ENCODE peak calls at places on chromosomes 5 and 9, in six cellular contexts. F is IMR-90, X is H9, A is neuronal stem cell, U is H1, L is mesenchymal stem cell. H is an unnamed sample.

GRCh38 chr5:153402550-153402949 is 87.9 kb upstream of the GRIA1 start:
- DNase-seq in U (no peak), A (no peak), L (peak; percentile 41), X (no peak), F (no peak), H (no peak)

GRCh38 chr9:136587145-136587943 is 41.5 kb upstream of the NOTCH1 start:
- DNase-seq in U (no peak), F (peak; percentile 48), A (no peak), L (peak; percentile 80), X (peak; percentile 87), H (peak; percentile 83)

GRCh38 chr5:160165137-160166068 is 46.2 kb upstream of the PWWP2A start:
- DNase-seq in X (peak; percentile 93), L (peak; percentile 100), A (peak; percentile 37), F (peak; percentile 98), U (no peak), H (peak; percentile 93)

GRCh38 chr9:137055385-137056364 is 1.8 kb upstream of the ENTPD2 start:
- DNase-seq in L (no peak), X (no peak), F (peak; percentile 41), A (no peak), U (no peak), H (no peak)

GRCh38 chr5:73564644-73565165 is 734 bp downstream of the ANKRA2 start:
- DNase-seq in U (no peak), F (no peak), A (no peak), L (no peak), X (no peak), H (peak; percentile 2)

GRCh38 chr9:2496160-2496559 is 125.4 kb upstream of the VLDLR start:
- DNase-seq in F (no peak), U (no peak), L (no peak), A (no peak), X (no peak), H (no peak)

GRCh38 chr5:4113426-4113825 is 517.8 kb downstream of the IRX1 start:
- DNase-seq in X (no peak), U (no peak), F (no peak), A (no peak), L (no peak), H (no peak)

GRCh38 chr9:81472701-81473100 is 216.6 kb downstream of the TLE1 start:
- DNase-seq in U (no peak), F (no peak), X (no peak), L (no peak), A (no peak), H (no peak)

GRCh38 chr5:82623094-82623514 is 344.9 kb upstream of the RPS23 start:
- DNase-seq in X (no peak), U (no peak), A (no peak), F (no peak), L (no peak), H (no peak)

GRCh38 chr5:130168211-130168610 is 263.9 kb downstream of the CHSY3 start:
- DNase-seq in U (no peak), L (no peak), F (no peak), A (no peak), X (no peak), H (no peak)

GRCh38 chr9:94900222-94901018 is 173.9 kb downstream of the AOPEP start:
- DNase-seq in F (peak; percentile 97), L (peak; percentile 95), X (peak; percentile 8), A (no peak), U (no peak), H (no peak)

GRCh38 chr9:4334439-4334838 is 34.6 kb upstream of the GLIS3 start:
- DNase-seq in A (no peak), L (peak; percentile 21), F (peak; percentile 8), U (no peak), X (peak; percentile 73), H (peak; percentile 96)

GRCh38 chr9:96214639-96215038 is 87.3 kb downstream of the HSD17B3 start:
- DNase-seq in L (no peak), A (no peak), F (no peak), U (no peak), X (no peak), H (no peak)

GRCh38 chr5:109788596-109788995 is 98.9 kb downstream of the MAN2A1 start:
- DNase-seq in U (no peak), A (no peak), F (no peak), L (no peak), X (no peak), H (no peak)

GRCh38 chr9:75161116-75161857 is 73.0 kb downstream of the OSTF1 start:
- DNase-seq in L (no peak), U (no peak), F (no peak), A (no peak), X (no peak), H (no peak)

GRCh38 chr9:36934478-36935065 is 99.5 kb downstream of the PAX5 start:
- DNase-seq in X (no peak), L (no peak), F (no peak), U (no peak), A (no peak), H (no peak)

GRCh38 chr9:132827366-132827765 is 50.7 kb downstream of the AK8 start:
- DNase-seq in F (no peak), L (no peak), A (no peak), U (no peak), X (no peak), H (no peak)

GRCh38 chr5:112419596-112420110 is 576 bp upstream of the EPB41L4A start:
- DNase-seq in F (no peak), U (no peak), A (peak; percentile 56), X (peak; percentile 69), L (peak; percentile 34), H (peak; percentile 76)

DNA sequence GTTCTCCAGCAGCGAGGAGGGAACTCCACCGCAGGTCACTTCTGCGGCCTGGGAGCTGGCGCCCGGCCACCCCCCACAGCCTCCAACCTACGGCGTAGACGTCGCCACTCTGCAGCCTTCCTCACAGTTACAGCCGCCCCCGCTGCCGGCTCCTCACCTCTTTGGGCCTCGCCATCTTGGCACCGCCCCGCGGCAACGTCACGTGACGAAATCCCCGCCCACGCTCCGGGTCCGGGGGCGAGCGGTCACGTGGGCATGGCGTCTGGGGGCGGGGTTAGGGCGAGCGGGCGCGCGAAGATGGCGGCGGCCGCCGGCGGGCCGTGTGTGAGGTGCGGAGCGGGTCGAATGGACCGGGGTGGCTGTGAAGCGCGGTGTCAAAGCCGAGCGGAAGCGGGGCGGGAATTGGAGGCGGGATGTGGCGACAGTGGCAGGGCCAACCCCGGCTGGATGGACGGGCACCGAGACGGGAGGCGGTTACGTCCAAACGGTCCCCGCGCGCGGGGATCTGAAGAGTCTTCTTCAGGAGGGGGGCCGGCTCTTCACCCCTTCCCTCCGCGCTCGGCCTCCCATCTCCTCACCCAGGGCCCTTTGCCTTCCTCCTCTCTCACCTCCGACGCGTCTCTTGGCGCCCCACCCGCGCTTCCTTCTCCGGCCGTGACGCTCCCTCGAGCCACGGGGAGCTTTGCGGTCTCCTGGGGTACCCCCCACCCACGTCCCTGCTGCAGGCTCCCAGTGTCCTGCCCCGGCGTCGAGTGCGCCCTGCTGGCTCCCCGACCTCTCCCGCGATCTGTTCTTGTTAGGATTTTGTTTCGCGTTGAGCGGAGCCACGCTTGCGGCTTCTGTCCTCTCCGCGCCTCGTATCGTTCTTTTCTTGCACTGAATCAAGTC is at the start of the genes DOLK and NUP188:
- DNase-seq in X (peak; percentile 92), A (peak; percentile 95), F (peak; percentile 89), L (peak; percentile 92), U (peak; percentile 67), H (peak; percentile 95)
- H2AK5ac ChIP-seq in X (no peak within 1 kb of the TSS), A (peak within 1 kb of the TSS; percentile 96), F (peak within 1 kb of the TSS; percentile 96), L (no peak within 1 kb of the TSS), U (peak within 1 kb of the TSS; percentile 86), H (no peak within 1 kb of the TSS)

GRCh38 chr5:132807163-132807838 is 5.8 kb upstream of the SOWAHA start:
- DNase-seq in A (no peak), L (peak; percentile 15), U (no peak), F (no peak), X (peak; percentile 83), H (peak; percentile 77)
- H2AK5ac ChIP-seq in A (no peak overlapping the region), L (no peak overlapping the region), U (no peak overlapping the region), F (no peak overlapping the region), X (no peak overlapping the region), H (no peak overlapping the region)

GRCh38 chr9:34365282-34365681 is 11.4 kb downstream of the MYORG start:
- DNase-seq in U (no peak), F (no peak), X (no peak), A (no peak), L (no peak), H (no peak)

GRCh38 chr9:34366365-34366764 is 10.3 kb downstream of the MYORG start:
- DNase-seq in U (no peak), X (no peak), L (no peak), F (no peak), A (no peak), H (no peak)

GRCh38 chr9:34362614-34363013 is 14.1 kb downstream of the MYORG start:
- DNase-seq in A (no peak), X (no peak), F (no peak), U (no peak), L (no peak), H (no peak)

GRCh38 chr9:34363619-34364351 is 12.9 kb downstream of the MYORG start:
- DNase-seq in L (no peak), A (peak; percentile 32), F (no peak), U (no peak), X (peak; percentile 57), H (peak; percentile 92)
- H2AK5ac ChIP-seq in L (no peak overlapping the region), A (no peak overlapping the region), F (no peak overlapping the region), U (no peak overlapping the region), X (no peak overlapping the region), H (peak overlapping the region; percentile 65)

DNA sequence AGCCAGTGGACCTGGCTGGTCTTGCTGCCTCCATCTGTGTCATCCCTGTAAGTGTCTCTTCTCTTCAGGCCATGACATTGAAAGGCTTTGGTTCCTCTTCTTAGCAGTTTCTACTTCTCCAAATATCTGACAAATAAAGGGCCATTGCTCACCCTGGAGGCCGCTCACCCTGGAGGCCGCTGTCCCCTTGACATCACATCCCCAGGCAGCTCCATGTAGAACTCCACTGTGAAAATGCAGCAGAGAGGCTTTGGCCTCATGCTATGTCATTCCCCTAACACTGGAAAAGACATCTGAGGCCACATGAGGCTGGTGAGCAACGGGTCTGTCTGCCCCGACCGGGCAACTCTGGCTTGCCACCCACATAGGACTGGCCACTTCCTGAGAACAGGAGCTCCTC is 55.5 kb downstream of the GADD45G start:
- DNase-seq in A (no peak), L (no peak), F (no peak), X (no peak), U (no peak), H (no peak)
- H2AK5ac ChIP-seq in A (peak overlapping the region; percentile 48), L (no peak overlapping the region), F (no peak overlapping the region), X (no peak overlapping the region), U (no peak overlapping the region), H (no peak overlapping the region)

GRCh38 chr9:87071473-87071872 is 124.2 kb upstream of the GAS1 start:
- DNase-seq in U (no peak), A (no peak), F (no peak), X (no peak), L (no peak), H (no peak)
- H2AK5ac ChIP-seq in U (no peak overlapping the region), A (no peak overlapping the region), F (no peak overlapping the region), X (no peak overlapping the region), L (no peak overlapping the region), H (no peak overlapping the region)